ENCODE peak calls at places on chromosomes 16 and 17, in six cellular contexts. S is fibroblast of lung; M is upper lobe of left lung; N is effector memory CD4-positive, alpha-beta T cell; G is heart left ventricle; T is tibial artery. Y is an unnamed sample.
A peak's percentile ranks its signal among the peaks of the same experiment; 100 is the strongest.

GRCh38 chr17:77842906-77843249 is 115.6 kb upstream of the TNRC6C start:
- DNase-seq in T (no peak), S (no peak), M (no peak), G (no peak), N (no peak), Y (no peak)

GRCh38 chr17:65696739-65697394 is 135.4 kb upstream of the AXIN2 start:
- DNase-seq in T (no peak), S (peak; percentile 71), N (no peak), G (no peak), M (no peak), Y (peak; percentile 68)

GRCh38 chr16:17481741-17482140 is 11.0 kb upstream of the XYLT1 start:
- DNase-seq in T (no peak), M (no peak), S (no peak), G (no peak), N (no peak), Y (no peak)

GRCh38 chr17:56933868-56934267 is 20.0 kb upstream of the TRIM25 start:
- DNase-seq in S (no peak), N (no peak), T (no peak), M (no peak), G (no peak), Y (no peak)

GRCh38 chr17:51860934-51861561 is 297.5 kb downstream of the CA10 start:
- DNase-seq in S (no peak), G (no peak), N (no peak), M (no peak), T (no peak), Y (peak; percentile 24)

GRCh38 chr17:6000426-6000825 is 69.8 kb upstream of the WSCD1 start:
- DNase-seq in S (no peak), G (no peak), N (no peak), M (no peak), T (no peak), Y (no peak)

GRCh38 chr17:31754239-31754945 is 104.7 kb downstream of the COPRS start:
- DNase-seq in M (peak; percentile 8), G (no peak), T (no peak), N (no peak), S (peak; percentile 93), Y (peak; percentile 30)

GRCh38 chr16:2912330-2913199 is 834 bp downstream of the FLYWCH1 start:
- DNase-seq in G (no peak), S (peak; percentile 75), N (peak; percentile 20), T (no peak), M (peak; percentile 88), Y (no peak)

GRCh38 chr16:26905336-26905735 is 161.4 kb upstream of the C16orf82 start:
- DNase-seq in T (no peak), G (no peak), N (no peak), S (peak; percentile 78), M (no peak), Y (no peak)

GRCh38 chr16:81185416-81185815 is 53.1 kb upstream of the BCO1 start:
- DNase-seq in S (no peak), G (no peak), M (no peak), T (no peak), N (no peak), Y (no peak)

GRCh38 chr16:81181013-81181720 is 57.3 kb upstream of the BCO1 start:
- DNase-seq in S (peak; percentile 95), M (no peak), N (no peak), G (peak; percentile 84), T (peak; percentile 95), Y (peak; percentile 89)

GRCh38 chr16:81175325-81175891 is 63.1 kb upstream of the BCO1 start:
- DNase-seq in T (no peak), S (peak; percentile 70), N (no peak), M (no peak), G (no peak), Y (no peak)

GRCh38 chr16:81179219-81179618 is 59.3 kb upstream of the BCO1 start:
- DNase-seq in S (no peak), T (no peak), M (no peak), G (no peak), N (no peak), Y (no peak)

GRCh38 chr16:81180578-81180977 is 57.9 kb upstream of the BCO1 start:
- DNase-seq in S (no peak), M (no peak), N (no peak), T (no peak), G (no peak), Y (no peak)
- H3K4me3 ChIP-seq in S (peak overlapping the region; percentile 45), M (no peak overlapping the region), N (no peak overlapping the region), T (peak overlapping the region; percentile 19), G (no peak overlapping the region), Y (no peak overlapping the region)

DNA sequence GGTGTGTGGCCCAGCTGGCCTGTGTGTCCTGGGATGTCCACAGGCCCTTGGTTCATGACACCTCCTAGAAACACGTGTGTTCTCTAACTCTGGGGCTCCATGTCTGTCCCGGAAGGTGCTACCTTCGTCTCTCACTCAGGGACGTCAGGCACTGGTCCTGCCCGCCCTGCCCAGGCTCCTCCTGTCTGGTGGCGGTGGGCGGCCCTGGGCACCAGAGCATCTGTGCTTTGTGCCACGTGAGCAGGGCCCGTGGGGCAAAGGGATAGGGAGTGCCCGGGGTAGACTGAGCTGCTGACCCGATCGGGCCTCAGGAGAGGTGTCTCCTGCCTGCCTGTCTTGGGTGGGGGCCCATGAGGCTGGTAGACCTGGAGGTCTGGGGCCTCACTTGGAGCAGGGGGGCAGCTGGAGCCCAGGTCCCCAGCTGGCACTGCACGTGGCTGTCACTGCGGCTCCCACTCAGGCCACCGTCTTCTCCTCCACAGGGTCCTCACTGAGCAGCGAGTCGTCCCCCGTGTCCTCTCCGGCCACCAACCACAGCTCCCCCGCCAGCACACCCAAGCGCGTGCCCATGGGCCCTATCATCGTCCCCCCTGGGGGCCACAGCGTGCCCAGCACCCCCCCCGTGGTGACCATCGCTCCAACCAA is 35.1 kb downstream of the GSE1 start:
- DNase-seq in T (no peak), N (no peak), G (no peak), S (no peak), M (peak; percentile 68), Y (no peak)
- H3K4me1 ChIP-seq in T (peaks cover 33% of the 10 kb centered on the region), N (peaks cover 4% of the 10 kb centered on the region), G (peaks cover 30% of the 10 kb centered on the region), S (peaks cover 4% of the 10 kb centered on the region), M (peaks cover 49% of the 10 kb centered on the region), Y (no peaks in the 10 kb centered on the region)

DNA sequence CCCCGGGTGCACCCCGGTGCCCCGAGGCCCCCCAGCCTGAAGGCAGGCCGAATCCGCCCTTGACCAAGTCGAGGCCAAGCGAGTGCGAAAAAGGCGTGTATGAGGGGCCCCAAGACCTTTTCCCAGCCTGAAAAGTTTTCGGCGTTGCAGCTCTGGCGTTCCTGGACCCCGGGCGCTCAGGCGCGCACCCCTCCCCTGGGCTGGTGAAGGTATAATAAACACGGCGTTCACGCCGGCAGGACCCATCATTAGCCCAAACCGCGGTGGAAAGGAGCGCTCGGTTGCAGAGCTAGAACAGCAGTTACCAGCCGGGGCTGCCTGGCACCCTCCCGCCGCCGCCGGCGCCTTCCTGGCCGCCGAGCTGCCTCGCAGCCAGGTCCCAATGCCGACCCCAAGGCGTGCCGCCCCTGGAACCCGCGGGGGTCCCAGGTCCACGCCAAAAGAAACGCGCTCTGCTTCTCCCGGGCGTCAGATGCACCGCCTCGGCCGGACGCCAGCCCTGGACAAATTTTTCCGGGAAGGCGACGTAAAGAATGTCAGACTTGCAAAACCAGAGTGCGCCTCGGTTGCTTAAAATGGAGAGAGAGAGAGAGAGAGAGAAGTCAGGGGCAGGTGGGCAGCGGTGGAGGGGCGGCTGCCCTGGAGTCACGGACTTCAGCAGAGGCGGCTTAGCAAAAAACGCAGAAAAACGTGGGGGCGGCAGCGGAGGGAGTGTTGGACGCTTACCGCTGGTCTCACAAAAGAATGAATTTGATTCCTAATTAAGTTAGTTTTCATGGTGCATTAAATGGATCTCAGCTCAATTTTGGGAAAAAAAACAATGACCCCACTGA is 11.4 kb upstream of the FOXF1 start:
- DNase-seq in G (no peak), M (peak; percentile 82), T (no peak), S (no peak), N (no peak), Y (no peak)
- H3K4me3 ChIP-seq in G (no peak overlapping the region), M (peak overlapping the region; percentile 26), T (peak overlapping the region; percentile 22), S (peak overlapping the region; percentile 52), N (no peak overlapping the region), Y (no peak overlapping the region)

GRCh38 chr16:29825145-29826044 is 5.1 kb downstream of the MVP start:
- DNase-seq in M (no peak), S (peak; percentile 91), T (no peak), N (no peak), G (peak; percentile 55), Y (peak; percentile 90)
- H3K4me1 ChIP-seq in M (peaks cover 94% of the 10 kb centered on the region), S (peaks cover 31% of the 10 kb centered on the region), T (peaks cover 69% of the 10 kb centered on the region), N (peaks cover 68% of the 10 kb centered on the region), G (peaks cover 62% of the 10 kb centered on the region), Y (peaks cover 56% of the 10 kb centered on the region)

GRCh38 chr16:73058221-73058615 is 10.3 kb upstream of the ZFHX3 start:
- DNase-seq in S (peak; percentile 36), T (peak; percentile 21), N (no peak), M (peak; percentile 94), G (peak; percentile 54), Y (no peak)
- H3K4me3 ChIP-seq in S (peak overlapping the region; percentile 74), T (peak overlapping the region; percentile 84), N (peak overlapping the region; percentile 39), M (peak overlapping the region; percentile 81), G (peak overlapping the region; percentile 77), Y (peak overlapping the region; percentile 78)

Y was measured in SJSA1.